ENCODE peak calls at places on chromosomes 1 and 21, in four cellular contexts. One of them, this sample, is unnamed. For H3K4me1, the result is how much of the 10 kb centered on the place peaks cover.

GRCh38 chr1:223161321-223161720 is 18.3 kb upstream of the TLR5 start:
- DNase-seq in mammary epithelial cell: no peak
- DNase-seq in lung: no peak
- DNase-seq in cardiac muscle cell: no peak
- DNase-seq in this sample: no peak

GRCh38 chr1:202811296-202812175 is 782 bp downstream of the PCAT6 start:
- DNase-seq in lung: no peak
- DNase-seq in cardiac muscle cell: peak
- DNase-seq in mammary epithelial cell: peak
- DNase-seq in this sample: no peak

GRCh38 chr1:246569248-246570238 is 3.3 kb downstream of the CNST start:
- DNase-seq in mammary epithelial cell: peak
- DNase-seq in lung: no peak
- DNase-seq in cardiac muscle cell: no peak
- DNase-seq in this sample: no peak

GRCh38 chr1:30589083-30589482 is 134.3 kb downstream of the MATN1 start:
- DNase-seq in mammary epithelial cell: peak
- DNase-seq in cardiac muscle cell: no peak
- DNase-seq in lung: peak
- DNase-seq in this sample: no peak

GRCh38 chr1:210358511-210359148 is 29.9 kb downstream of the HHAT start:
- DNase-seq in cardiac muscle cell: no peak
- DNase-seq in lung: no peak
- DNase-seq in mammary epithelial cell: no peak
- DNase-seq in this sample: no peak

GRCh38 chr1:66143661-66144060 is 351.0 kb downstream of the PDE4B start:
- DNase-seq in cardiac muscle cell: no peak
- DNase-seq in lung: no peak
- DNase-seq in mammary epithelial cell: no peak
- DNase-seq in this sample: no peak

GRCh38 chr1:227898502-227899140 is 49.1 kb downstream of the WNT9A start:
- DNase-seq in mammary epithelial cell: no peak
- DNase-seq in lung: no peak
- DNase-seq in cardiac muscle cell: no peak
- DNase-seq in this sample: peak

GRCh38 chr21:43816611-43817071 is 27.3 kb downstream of the RRP1 start:
- DNase-seq in lung: no peak
- DNase-seq in cardiac muscle cell: no peak
- DNase-seq in mammary epithelial cell: no peak
- DNase-seq in this sample: no peak

GRCh38 chr1:201026746-201027145 is 3.2 kb upstream of the KIF21B start:
- DNase-seq in mammary epithelial cell: no peak
- DNase-seq in lung: no peak
- DNase-seq in cardiac muscle cell: no peak
- DNase-seq in this sample: no peak

GRCh38 chr1:160795951-160796383 is at the start of gene LY9:
- DNase-seq in mammary epithelial cell: no peak
- DNase-seq in cardiac muscle cell: no peak
- DNase-seq in lung: peak
- DNase-seq in this sample: no peak

GRCh38 chr1:19209439-19209989 is 552 bp downstream of the UBR4 start:
- DNase-seq in mammary epithelial cell: peak
- DNase-seq in cardiac muscle cell: peak
- DNase-seq in lung: peak
- DNase-seq in this sample: no peak

GRCh38 chr1:155871390-155871789 is 12.0 kb downstream of the SYT11 start:
- DNase-seq in cardiac muscle cell: peak
- DNase-seq in lung: no peak
- DNase-seq in mammary epithelial cell: peak
- DNase-seq in this sample: no peak

GRCh38 chr1:7266561-7266960 is 481.3 kb downstream of the CAMTA1 start:
- DNase-seq in lung: peak
- DNase-seq in cardiac muscle cell: no peak
- DNase-seq in mammary epithelial cell: no peak
- DNase-seq in this sample: no peak

GRCh38 chr1:42165511-42166210 is 1.1 kb upstream of the GUCA2A start:
- DNase-seq in lung: peak
- DNase-seq in cardiac muscle cell: peak
- DNase-seq in mammary epithelial cell: peak
- DNase-seq in this sample: peak

GRCh38 chr1:10794724-10795304 is 1.6 kb downstream of the CASZ1 start:
- DNase-seq in cardiac muscle cell: no peak
- DNase-seq in mammary epithelial cell: peak
- DNase-seq in lung: no peak
- DNase-seq in this sample: no peak

GRCh38 chr1:205313681-205314308 is 7.8 kb downstream of the NUAK2 start:
- DNase-seq in lung: peak
- DNase-seq in mammary epithelial cell: no peak
- DNase-seq in cardiac muscle cell: peak
- DNase-seq in this sample: no peak

GRCh38 chr1:166302919-166303758 is 136.3 kb upstream of the FAM78B start:
- DNase-seq in mammary epithelial cell: no peak
- DNase-seq in lung: no peak
- DNase-seq in cardiac muscle cell: no peak
- DNase-seq in this sample: no peak

GRCh38 chr1:159248311-159248710 is 43.6 kb downstream of the ACKR1 start:
- DNase-seq in cardiac muscle cell: no peak
- DNase-seq in mammary epithelial cell: peak
- DNase-seq in lung: no peak
- DNase-seq in this sample: no peak

GRCh38 chr1:224192082-224192786 is 9.2 kb downstream of the DEGS1 start:
- DNase-seq in mammary epithelial cell: no peak
- DNase-seq in cardiac muscle cell: no peak
- DNase-seq in lung: no peak
- DNase-seq in this sample: no peak

GRCh38 chr21:46297311-46298082 is 11.4 kb downstream of the YBEY start:
- DNase-seq in cardiac muscle cell: peak
- DNase-seq in lung: no peak
- DNase-seq in mammary epithelial cell: no peak
- DNase-seq in this sample: no peak

GRCh38 chr1:164967300-164967699 is 389.2 kb downstream of the LMX1A start:
- DNase-seq in lung: no peak
- DNase-seq in mammary epithelial cell: no peak
- DNase-seq in cardiac muscle cell: no peak
- DNase-seq in this sample: no peak

GRCh38 chr1:23559985-23560755 is 869 bp upstream of the ID3 start:
- DNase-seq in mammary epithelial cell: no peak
- DNase-seq in lung: no peak
- DNase-seq in cardiac muscle cell: peak
- DNase-seq in this sample: no peak

DNA sequence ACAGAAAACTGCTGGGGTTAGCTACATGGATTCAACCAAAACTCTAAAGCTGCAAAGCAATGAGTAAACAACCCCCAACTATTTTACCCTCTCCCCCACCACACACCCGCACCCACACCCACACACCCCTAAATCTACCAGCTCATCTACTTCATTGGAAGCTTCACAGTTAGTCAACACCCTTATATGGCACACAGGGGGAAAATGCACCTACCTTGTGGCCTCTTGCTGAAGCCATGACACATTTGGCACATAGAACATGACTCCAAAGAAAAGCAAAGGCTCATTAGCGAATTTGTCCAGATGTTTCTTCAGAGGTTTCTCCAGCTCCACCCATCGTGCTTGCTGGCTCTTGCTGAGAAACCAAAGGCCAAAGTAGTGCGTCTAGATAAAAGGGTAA is 99.8 kb downstream of the PTPN14 start:
- DNase-seq in cardiac muscle cell: no peak
- DNase-seq in mammary epithelial cell: peak
- DNase-seq in lung: no peak
- DNase-seq in this sample: no peak
- H3K4me1 ChIP-seq in cardiac muscle cell: under half
- H3K4me1 ChIP-seq in mammary epithelial cell: half or more
- H3K4me1 ChIP-seq in lung: under half
- H3K4me1 ChIP-seq in this sample: under half

DNA sequence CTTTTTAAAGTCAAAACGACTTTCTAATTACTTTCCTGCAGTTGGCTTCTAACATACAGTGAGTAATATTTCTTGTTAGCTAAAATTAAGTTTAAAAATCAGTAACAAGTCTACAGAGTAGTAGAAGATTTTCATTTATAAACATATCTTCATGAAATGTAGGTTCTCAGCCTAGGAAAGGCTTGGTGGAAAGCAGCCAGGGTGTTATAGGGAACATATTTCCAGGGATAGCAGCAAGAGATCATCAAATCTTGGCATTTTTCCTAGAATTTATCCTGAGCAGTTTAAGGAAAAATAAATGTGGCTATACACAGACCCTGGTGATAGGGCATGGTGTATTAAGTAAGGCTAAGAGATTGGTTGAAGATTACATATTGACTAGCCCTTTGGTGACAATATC is 203.4 kb upstream of the NEGR1 start:
- DNase-seq in cardiac muscle cell: peak
- DNase-seq in mammary epithelial cell: no peak
- DNase-seq in lung: no peak
- DNase-seq in this sample: no peak
- H3K4me1 ChIP-seq in cardiac muscle cell: under half
- H3K4me1 ChIP-seq in mammary epithelial cell: under half
- H3K4me1 ChIP-seq in lung: under half
- H3K4me1 ChIP-seq in this sample: under half

DNA sequence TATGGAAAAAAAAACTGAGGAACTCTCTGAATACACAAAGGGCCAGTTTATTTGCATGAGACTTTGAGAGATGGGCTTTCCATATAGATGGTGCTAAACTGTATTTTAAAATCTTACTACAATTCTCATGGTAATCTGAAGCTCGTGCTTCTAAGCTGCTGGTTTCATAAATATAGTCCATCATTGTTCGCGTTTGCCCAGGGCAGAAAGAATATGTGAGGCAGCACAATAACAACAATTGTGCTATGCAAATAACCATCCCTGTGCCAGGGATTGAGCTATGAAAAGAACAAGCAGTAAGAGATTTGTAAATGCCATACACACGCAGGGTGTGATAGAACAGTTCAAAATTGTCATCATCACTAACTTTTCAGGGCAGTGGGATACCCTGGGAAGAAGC is 4.9 kb upstream of the EPS15 start:
- DNase-seq in cardiac muscle cell: no peak
- DNase-seq in lung: no peak
- DNase-seq in mammary epithelial cell: no peak
- DNase-seq in this sample: no peak
- H3K4me1 ChIP-seq in cardiac muscle cell: under half
- H3K4me1 ChIP-seq in lung: under half
- H3K4me1 ChIP-seq in mammary epithelial cell: under half
- H3K4me1 ChIP-seq in this sample: under half

GRCh38 chr1:172647110-172647564 is 11.8 kb upstream of the FASLG start:
- DNase-seq in lung: no peak
- DNase-seq in mammary epithelial cell: no peak
- DNase-seq in cardiac muscle cell: no peak
- DNase-seq in this sample: no peak
- H3K4me1 ChIP-seq in lung: under half
- H3K4me1 ChIP-seq in mammary epithelial cell: under half
- H3K4me1 ChIP-seq in cardiac muscle cell: under half
- H3K4me1 ChIP-seq in this sample: under half

DNA sequence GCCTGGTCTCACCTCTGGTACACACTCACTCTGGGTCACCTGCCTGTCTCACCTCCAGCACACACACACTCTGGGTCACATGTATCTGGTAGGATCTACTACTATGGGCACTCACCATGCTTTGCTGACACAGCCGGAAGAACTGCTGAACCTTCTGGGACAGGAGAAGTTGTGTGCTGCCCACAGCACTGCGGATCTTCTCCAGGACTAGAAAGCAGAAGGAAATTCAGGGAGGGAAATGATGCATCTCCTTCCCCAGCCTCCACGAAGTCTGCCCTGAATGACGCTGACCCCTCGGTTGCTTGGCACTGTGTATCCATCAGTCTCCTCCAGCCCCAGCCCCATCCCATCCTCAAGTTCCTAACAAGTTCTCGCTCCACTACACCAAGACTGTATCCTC is 7.9 kb upstream of the SMIM12 start:
- DNase-seq in mammary epithelial cell: no peak
- DNase-seq in cardiac muscle cell: no peak
- DNase-seq in lung: no peak
- DNase-seq in this sample: no peak
- H3K4me1 ChIP-seq in mammary epithelial cell: under half
- H3K4me1 ChIP-seq in cardiac muscle cell: under half
- H3K4me1 ChIP-seq in lung: under half
- H3K4me1 ChIP-seq in this sample: under half

DNA sequence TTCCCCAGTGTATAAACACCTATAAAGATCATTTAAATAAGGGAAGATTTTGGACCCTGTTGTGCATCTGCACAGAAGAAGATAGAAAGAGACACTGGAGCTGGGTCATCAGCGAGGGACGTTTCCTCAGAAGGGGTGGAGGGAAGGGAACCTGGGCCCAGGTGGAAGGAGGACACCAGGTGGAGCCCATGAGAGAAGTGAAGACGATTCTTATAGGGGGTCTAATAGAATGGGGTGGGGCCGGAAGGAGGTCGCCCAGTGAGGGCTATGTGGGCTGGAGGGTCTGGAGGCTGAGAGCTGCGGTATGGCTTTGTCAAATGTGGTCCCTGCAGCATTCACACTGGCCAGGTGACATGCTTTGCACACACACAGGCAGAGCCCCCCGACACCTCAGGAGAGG is 13.7 kb downstream of the KIRREL1 start:
- DNase-seq in mammary epithelial cell: no peak
- DNase-seq in lung: no peak
- DNase-seq in cardiac muscle cell: no peak
- DNase-seq in this sample: no peak
- H3K4me1 ChIP-seq in mammary epithelial cell: half or more
- H3K4me1 ChIP-seq in lung: under half
- H3K4me1 ChIP-seq in cardiac muscle cell: half or more
- H3K4me1 ChIP-seq in this sample: under half

GRCh38 chr1:26745191-26745590 is 42.6 kb upstream of the PIGV start:
- DNase-seq in cardiac muscle cell: peak
- DNase-seq in mammary epithelial cell: no peak
- DNase-seq in lung: no peak
- DNase-seq in this sample: no peak
- H3K4me1 ChIP-seq in cardiac muscle cell: under half
- H3K4me1 ChIP-seq in mammary epithelial cell: under half
- H3K4me1 ChIP-seq in lung: under half
- H3K4me1 ChIP-seq in this sample: under half

DNA sequence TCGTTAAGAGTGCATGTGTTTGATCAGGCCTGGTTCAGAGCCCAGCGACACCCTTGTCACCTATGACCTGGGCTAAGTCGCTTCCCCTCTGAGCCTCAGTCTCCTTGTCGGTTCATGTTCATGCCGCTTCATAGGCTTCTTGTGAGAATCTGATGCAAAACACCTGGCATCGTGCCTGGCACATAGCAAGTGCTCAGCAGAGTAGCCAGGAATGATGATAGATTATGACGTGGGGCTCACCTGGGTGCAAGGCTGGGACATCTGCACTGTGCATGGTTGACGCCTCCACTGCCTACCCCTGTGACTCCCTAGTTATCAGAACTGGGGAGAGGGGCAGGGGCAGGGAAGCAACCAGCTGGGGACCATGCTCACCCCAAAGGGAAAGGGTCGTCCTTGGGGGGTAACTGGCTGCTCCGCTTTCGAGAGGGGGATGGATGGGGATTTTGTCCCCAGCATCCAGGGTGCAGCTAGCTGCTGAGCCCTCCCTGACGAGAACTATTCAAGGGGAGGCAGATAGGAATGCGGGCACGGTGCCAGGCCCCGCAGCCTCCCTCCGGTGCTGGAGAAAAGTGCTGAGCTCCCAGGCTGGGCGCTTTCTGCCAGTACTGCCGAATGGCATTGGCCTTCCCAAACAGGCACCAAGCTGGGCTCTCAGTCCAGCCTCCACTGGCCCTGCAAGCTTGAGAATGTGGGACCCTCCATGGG is 9.3 kb downstream of the EFHD2 start:
- DNase-seq in lung: no peak
- DNase-seq in cardiac muscle cell: peak
- DNase-seq in mammary epithelial cell: no peak
- DNase-seq in this sample: no peak
- H3K4me1 ChIP-seq in lung: under half
- H3K4me1 ChIP-seq in cardiac muscle cell: under half
- H3K4me1 ChIP-seq in mammary epithelial cell: under half
- H3K4me1 ChIP-seq in this sample: under half